ENCODE peak calls at places on chromosome 9, in nine cellular contexts. M is stomach, O is body of pancreas, F is transverse colon, A is heart left ventricle, T is NB4, N is uterus, L is tibial nerve, Z is ovary. B is an unnamed sample.

GRCh38 chr9:16530669-16531461 is 339.6 kb downstream of the BNC2 start:
- DNase-seq in M (no peak), O (no peak), F (peak), A (no peak), T (peak), N (peak), L (no peak), Z (no peak), B (peak)

GRCh38 chr9:94980947-94981632 is 254.6 kb downstream of the AOPEP start:
- DNase-seq in M (no peak), O (no peak), F (no peak), A (no peak), T (no peak), N (no peak), L (no peak), Z (no peak), B (no peak)

GRCh38 chr9:109474170-109474569 is 23.9 kb downstream of the PTPN3 start:
- DNase-seq in M (no peak), O (no peak), F (no peak), A (no peak), T (no peak), N (no peak), L (no peak), Z (no peak), B (no peak)

GRCh38 chr9:97551308-97551707 is 49.8 kb downstream of the TMOD1 start:
- DNase-seq in M (no peak), O (no peak), F (no peak), A (no peak), T (no peak), N (no peak), L (no peak), Z (no peak), B (no peak)

GRCh38 chr9:137828527-137829259 is 48.9 kb upstream of the CACNA1B start:
- DNase-seq in M (no peak), O (no peak), F (no peak), A (no peak), T (peak), N (no peak), L (no peak), Z (no peak), B (no peak)

GRCh38 chr9:108994695-108995094 is 18.6 kb downstream of the CTNNAL1 start:
- DNase-seq in M (peak), O (peak), F (no peak), A (peak), T (peak), N (no peak), L (no peak), Z (peak), B (no peak)

GRCh38 chr9:70061776-70062175 is 18.1 kb downstream of the MAMDC2 start:
- DNase-seq in M (no peak), O (no peak), F (no peak), A (no peak), T (no peak), N (no peak), L (no peak), Z (no peak), B (no peak)

GRCh38 chr9:127828262-127829031 is 25.8 kb downstream of the FPGS start:
- DNase-seq in M (peak), O (peak), F (peak), A (peak), T (peak), N (peak), L (peak), Z (peak), B (peak)

GRCh38 chr9:16262467-16263261 is 607.8 kb downstream of the BNC2 start:
- DNase-seq in M (no peak), O (no peak), F (no peak), A (no peak), T (peak), N (no peak), L (no peak), Z (no peak), B (peak)

GRCh38 chr9:95989304-95989703 is 113.8 kb downstream of the ERCC6L2 start:
- DNase-seq in M (no peak), O (no peak), F (no peak), A (no peak), T (no peak), N (no peak), L (no peak), Z (no peak), B (no peak)

GRCh38 chr9:131965841-131966240 is 113.8 kb downstream of the MED27 start:
- DNase-seq in M (no peak), O (no peak), F (no peak), A (no peak), T (no peak), N (no peak), L (no peak), Z (no peak), B (no peak)

GRCh38 chr9:86082870-86083269 is 16.5 kb downstream of the GOLM1 start:
- DNase-seq in M (no peak), O (no peak), F (no peak), A (no peak), T (no peak), N (no peak), L (no peak), Z (no peak), B (no peak)

GRCh38 chr9:5848372-5848882 is 15.5 kb upstream of the ERMP1 start:
- DNase-seq in M (no peak), O (no peak), F (no peak), A (no peak), T (no peak), N (no peak), L (no peak), Z (no peak), B (no peak)

GRCh38 chr9:112711050-112711689 is 6.7 kb downstream of the INIP start:
- DNase-seq in M (no peak), O (no peak), F (no peak), A (no peak), T (peak), N (no peak), L (no peak), Z (no peak), B (no peak)

GRCh38 chr9:96136992-96137665 is 164.8 kb downstream of the HSD17B3 start:
- DNase-seq in M (peak), O (peak), F (peak), A (no peak), T (no peak), N (no peak), L (peak), Z (peak), B (peak)

GRCh38 chr9:131423171-131423581 is 29.3 kb downstream of the PRRC2B start:
- DNase-seq in M (peak), O (peak), F (peak), A (peak), T (no peak), N (peak), L (no peak), Z (peak), B (peak)

GRCh38 chr9:3751125-3751758 is 225.4 kb upstream of the RFX3 start:
- DNase-seq in M (no peak), O (no peak), F (no peak), A (no peak), T (peak), N (no peak), L (no peak), Z (no peak), B (no peak)

GRCh38 chr9:7177383-7177782 is 419.6 kb downstream of the KDM4C start:
- DNase-seq in M (no peak), O (no peak), F (no peak), A (no peak), T (no peak), N (no peak), L (no peak), Z (no peak), B (no peak)

GRCh38 chr9:12702160-12702758 is 9.1 kb downstream of the TYRP1 start:
- DNase-seq in M (no peak), O (peak), F (peak), A (peak), T (no peak), N (peak), L (peak), Z (no peak), B (no peak)

GRCh38 chr9:93119953-93120845 is 13.9 kb downstream of the NINJ1 start:
- DNase-seq in M (peak), O (peak), F (peak), A (peak), T (peak), N (peak), L (peak), Z (peak), B (peak)

GRCh38 chr9:20980713-20981481 is 50.5 kb downstream of the HACD4 start:
- DNase-seq in M (no peak), O (no peak), F (no peak), A (no peak), T (peak), N (no peak), L (no peak), Z (no peak), B (no peak)

GRCh38 chr9:133371261-133371711 is 4.6 kb downstream of the SURF4 start:
- DNase-seq in M (no peak), O (no peak), F (no peak), A (no peak), T (peak), N (no peak), L (no peak), Z (no peak), B (no peak)

GRCh38 chr9:92718086-92719001 is 46.3 kb downstream of the BICD2 start:
- DNase-seq in M (no peak), O (no peak), F (no peak), A (no peak), T (no peak), N (no peak), L (no peak), Z (peak), B (no peak)

GRCh38 chr9:97703437-97704326 is 6.5 kb upstream of the XPA start:
- DNase-seq in M (no peak), O (peak), F (no peak), A (no peak), T (peak), N (peak), L (no peak), Z (no peak), B (no peak)

GRCh38 chr9:5263568-5264218 is 32.5 kb downstream of the INSL4 start:
- DNase-seq in M (no peak), O (peak), F (no peak), A (no peak), T (peak), N (no peak), L (no peak), Z (no peak), B (no peak)

GRCh38 chr9:93065321-93065720 is 6.8 kb downstream of the SUSD3 start:
- DNase-seq in M (no peak), O (no peak), F (no peak), A (no peak), T (peak), N (no peak), L (no peak), Z (no peak), B (no peak)

GRCh38 chr9:130759738-130760137 is 66.2 kb downstream of the EXOSC2 start:
- DNase-seq in M (no peak), O (no peak), F (no peak), A (no peak), T (no peak), N (no peak), L (no peak), Z (no peak), B (no peak)

GRCh38 chr9:124420991-124421543 is 5.8 kb upstream of the PSMB7 start:
- DNase-seq in M (no peak), O (no peak), F (no peak), A (no peak), T (no peak), N (no peak), L (no peak), Z (no peak), B (no peak)

GRCh38 chr9:96203867-96204412 is 98.0 kb downstream of the HSD17B3 start:
- DNase-seq in M (no peak), O (no peak), F (no peak), A (no peak), T (no peak), N (no peak), L (no peak), Z (no peak), B (peak)

GRCh38 chr9:87276327-87276841 is 221.3 kb upstream of the DAPK1 start:
- DNase-seq in M (no peak), O (no peak), F (no peak), A (no peak), T (no peak), N (no peak), L (no peak), Z (no peak), B (no peak)

GRCh38 chr9:133277467-133277866 is 2.5 kb upstream of the ABO start:
- DNase-seq in M (no peak), O (no peak), F (peak), A (no peak), T (no peak), N (no peak), L (no peak), Z (no peak), B (peak)

GRCh38 chr9:98805506-98806272 is 1.8 kb upstream of the GALNT12 start:
- DNase-seq in M (no peak), O (no peak), F (no peak), A (no peak), T (peak), N (no peak), L (no peak), Z (no peak), B (peak)

GRCh38 chr9:33159058-33159759 is 7.9 kb downstream of the B4GALT1 start:
- DNase-seq in M (no peak), O (no peak), F (peak), A (peak), T (peak), N (peak), L (peak), Z (peak), B (peak)

GRCh38 chr9:137293482-137294090 is 8.5 kb downstream of the NRARP start:
- DNase-seq in M (peak), O (peak), F (peak), A (no peak), T (no peak), N (no peak), L (no peak), Z (no peak), B (no peak)

GRCh38 chr9:2209400-2209799 is 194.3 kb downstream of the SMARCA2 start:
- DNase-seq in M (no peak), O (no peak), F (no peak), A (no peak), T (peak), N (no peak), L (no peak), Z (no peak), B (no peak)

GRCh38 chr9:2017209-2017458 is 2.0 kb downstream of the SMARCA2 start:
- DNase-seq in M (no peak), O (no peak), F (no peak), A (no peak), T (no peak), N (no peak), L (peak), Z (no peak), B (no peak)

GRCh38 chr9:8703904-8704303 is 904.3 kb upstream of the DMAC1 start:
- DNase-seq in M (no peak), O (no peak), F (no peak), A (no peak), T (no peak), N (no peak), L (no peak), Z (no peak), B (no peak)
- H3K4me3 ChIP-seq in M (no peak), O (no peak), F (no peak), A (no peak), T (no peak), N (no peak), L (no peak), Z (no peak), B (no peak)

GRCh38 chr9:129175515-129175824 is 2.6 kb downstream of the IER5L start:
- DNase-seq in M (no peak), O (no peak), F (no peak), A (no peak), T (no peak), N (no peak), L (no peak), Z (no peak), B (no peak)

GRCh38 chr9:129173296-129174101 is 4.6 kb downstream of the IER5L start:
- DNase-seq in M (no peak), O (no peak), F (no peak), A (no peak), T (no peak), N (peak), L (no peak), Z (peak), B (no peak)

GRCh38 chr9:129174102-129174723 is 3.8 kb downstream of the IER5L start:
- DNase-seq in M (peak), O (peak), F (peak), A (peak), T (peak), N (peak), L (peak), Z (peak), B (peak)

GRCh38 chr9:129175825-129176633 is 2.0 kb downstream of the IER5L start:
- DNase-seq in M (peak), O (peak), F (peak), A (peak), T (peak), N (peak), L (peak), Z (peak), B (peak)

GRCh38 chr9:129174724-129175514 is 3.1 kb downstream of the IER5L start:
- DNase-seq in M (peak), O (peak), F (peak), A (peak), T (peak), N (peak), L (peak), Z (peak), B (peak)
- TF ChIP-seq POLR2A in M (peak), O (peak), F (peak), A (peak), T (no peak), N (peak), L (peak), Z (peak), B (no peak)

GRCh38 chr9:84337252-84337651 is 3.3 kb downstream of the SLC28A3 start:
- DNase-seq in M (no peak), O (no peak), F (no peak), A (no peak), T (no peak), N (no peak), L (no peak), Z (no peak), B (no peak)

GRCh38 chr9:84339523-84339922 is 1.0 kb downstream of the SLC28A3 start:
- DNase-seq in M (no peak), O (no peak), F (no peak), A (no peak), T (no peak), N (no peak), L (no peak), Z (no peak), B (no peak)

GRCh38 chr9:84338792-84339191 is 1.8 kb downstream of the SLC28A3 start:
- DNase-seq in M (no peak), O (no peak), F (no peak), A (no peak), T (no peak), N (no peak), L (no peak), Z (no peak), B (no peak)

GRCh38 chr9:84340535-84340934 is at the start of gene SLC28A3:
- DNase-seq in M (peak), O (peak), F (peak), A (no peak), T (no peak), N (no peak), L (no peak), Z (no peak), B (no peak)

GRCh38 chr9:84339951-84340350 is 607 bp downstream of the SLC28A3 start:
- DNase-seq in M (no peak), O (no peak), F (no peak), A (peak), T (no peak), N (no peak), L (no peak), Z (no peak), B (no peak)
- TF ChIP-seq CTCF in M (no peak), O (no peak), F (no peak), A (no peak), T (no peak), N (no peak), L (no peak), Z (no peak), B (no peak)

GRCh38 chr9:84314306-84314705 is 26.3 kb downstream of the SLC28A3 start:
- DNase-seq in M (no peak), O (no peak), F (no peak), A (no peak), T (no peak), N (no peak), L (no peak), Z (no peak), B (no peak)
- H3K4me3 ChIP-seq in M (no peak), O (no peak), F (no peak), A (no peak), T (no peak), N (no peak), L (no peak), Z (no peak), B (no peak)

GRCh38 chr9:36487482-36488321 is 85.0 kb upstream of the MELK start:
- DNase-seq in M (peak), O (peak), F (peak), A (peak), T (peak), N (peak), L (peak), Z (peak), B (peak)
- TF ChIP-seq POLR2A in M (no peak), O (peak), F (peak), A (peak), T (peak), N (peak), L (peak), Z (peak), B (peak)

GRCh38 chr9:99911600-99911999 is 5.1 kb downstream of the STX17 start:
- DNase-seq in M (no peak), O (no peak), F (no peak), A (no peak), T (no peak), N (no peak), L (no peak), Z (no peak), B (no peak)

GRCh38 chr9:99907208-99907532 is 716 bp downstream of the STX17 start:
- DNase-seq in M (no peak), O (no peak), F (no peak), A (no peak), T (no peak), N (no peak), L (peak), Z (no peak), B (no peak)

GRCh38 chr9:99903393-99903792 is 3.1 kb upstream of the STX17 start:
- DNase-seq in M (no peak), O (no peak), F (no peak), A (no peak), T (no peak), N (no peak), L (no peak), Z (no peak), B (no peak)

GRCh38 chr9:99905833-99906402 is 536 bp upstream of the STX17 start:
- DNase-seq in M (peak), O (peak), F (peak), A (no peak), T (no peak), N (no peak), L (no peak), Z (no peak), B (no peak)

DNA sequence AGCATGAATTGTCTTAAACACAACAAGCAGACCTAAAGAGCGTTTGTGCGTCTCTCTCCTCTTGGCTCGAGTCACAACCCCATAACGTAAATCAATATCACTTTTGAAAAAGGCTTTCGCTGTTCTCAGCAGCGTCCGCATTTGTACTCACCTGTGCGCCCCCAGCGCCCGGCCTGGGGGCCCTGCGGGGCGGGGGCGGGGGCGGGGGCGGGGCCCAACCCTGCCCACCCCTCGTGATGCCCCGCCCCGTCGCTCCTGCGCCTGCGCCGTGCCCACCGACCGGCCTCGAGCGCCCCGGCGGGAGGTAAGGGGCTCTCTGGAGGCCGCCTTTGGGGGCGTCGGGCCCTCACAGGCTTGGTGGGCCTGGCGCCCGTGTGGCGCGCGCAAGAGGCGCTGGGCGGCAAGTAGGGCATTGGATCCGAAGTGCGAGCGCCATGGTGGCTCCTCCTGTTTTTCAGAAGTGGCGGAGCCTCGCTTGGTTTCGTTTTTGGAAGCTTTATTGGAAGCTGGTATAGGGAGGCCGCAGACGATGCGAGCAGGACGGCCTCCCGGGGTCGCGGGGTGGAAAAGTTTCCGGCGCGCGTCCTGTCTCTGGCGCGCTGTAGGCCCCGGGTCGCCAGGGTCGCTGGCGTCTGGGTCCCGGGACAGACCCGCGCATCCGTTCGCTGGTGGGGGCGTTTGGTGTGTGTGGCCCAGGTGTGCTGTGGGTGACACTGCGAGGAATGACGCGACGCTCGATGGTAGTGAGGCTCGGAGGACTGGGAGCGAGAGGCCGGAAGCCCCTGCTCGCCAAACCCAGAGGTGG is at the start of gene STX17:
- DNase-seq in M (peak), O (peak), F (peak), A (peak), T (peak), N (peak), L (peak), Z (peak), B (peak)
- TF ChIP-seq CTCF in M (no peak), O (no peak), F (no peak), A (peak), T (no peak), N (no peak), L (no peak), Z (peak), B (no peak)